ENCODE peak calls at places on chromosomes 11 and 22, in four cellular contexts. M, C, P and B are unnamed samples.

GRCh38 chr22:35625763-35626162 is 8.6 kb upstream of the MB start:
- DNase-seq in M (no peak), C (no peak), P (no peak), B (no peak)

GRCh38 chr22:19556963-19557545 is 32.8 kb upstream of the CLDN5 start:
- DNase-seq in M (no peak), C (no peak), P (no peak), B (no peak)

GRCh38 chr22:29167032-29167911 is 38.4 kb upstream of the EMID1 start:
- DNase-seq in M (no peak), C (no peak), P (no peak), B (no peak)

GRCh38 chr11:36417154-36417553 is 92.9 kb downstream of the TRAF6 start:
- DNase-seq in M (no peak), C (no peak), P (no peak), B (no peak)

GRCh38 chr11:47992959-47993820 is 12.8 kb downstream of the PTPRJ start:
- DNase-seq in M (no peak), C (no peak), P (no peak), B (no peak)

GRCh38 chr11:18010977-18011586 is 1.8 kb downstream of the SERGEF start:
- DNase-seq in M (no peak), C (no peak), P (no peak), B (no peak)

GRCh38 chr22:26134654-26135330 is 34.5 kb upstream of the SEZ6L start:
- DNase-seq in M (no peak), C (no peak), P (no peak), B (no peak)

GRCh38 chr11:128148208-128148607 is 439.1 kb downstream of the ETS1 start:
- DNase-seq in M (no peak), C (no peak), P (no peak), B (no peak)

GRCh38 chr11:117979481-117980211 is 6.5 kb upstream of the IL10RA start:
- DNase-seq in M (no peak), C (no peak), P (no peak), B (no peak)

GRCh38 chr22:37650463-37651136 is 7.9 kb upstream of the PDXP start:
- DNase-seq in M (no peak), C (no peak), P (no peak), B (no peak)
- TF ChIP-seq CTCF in M (no peak), C (no peak), P (no peak), B (no peak)

DNA sequence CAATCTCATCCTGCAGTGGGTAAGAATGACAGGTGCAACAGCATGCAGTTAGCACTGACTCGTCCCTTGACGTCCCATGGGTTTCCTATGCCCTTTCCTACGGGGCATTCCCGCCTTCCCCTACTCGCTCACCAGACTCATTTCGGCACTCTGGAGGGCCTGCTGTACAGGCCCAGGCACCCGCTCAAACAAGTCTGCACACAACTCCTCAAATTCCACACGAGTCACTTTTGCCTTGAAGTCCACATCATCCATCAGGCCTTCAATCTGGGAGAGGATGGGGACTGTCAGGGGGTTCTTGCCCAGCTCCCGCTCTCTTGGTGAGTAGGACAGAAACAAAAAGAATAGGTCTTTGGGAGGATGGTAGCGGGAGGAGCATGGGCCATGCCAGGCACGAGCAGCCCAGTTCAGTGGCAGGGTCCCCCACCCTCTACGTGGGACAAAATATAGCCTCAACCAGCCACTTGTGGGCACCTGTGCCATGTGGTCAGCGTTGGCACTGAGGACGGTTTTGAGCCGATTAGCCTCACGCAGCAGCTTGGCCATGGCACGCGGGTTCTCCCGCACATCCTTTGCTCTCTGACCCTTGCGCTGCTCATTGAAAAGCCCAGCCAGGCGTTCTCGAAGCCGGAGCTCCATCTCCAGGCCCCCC is 4.7 kb downstream of the HYOU1 start:
- DNase-seq in M (no peak), C (peak), P (no peak), B (no peak)
- H3K4me3 ChIP-seq in M (no peak), C (no peak), P (no peak), B (no peak)

GRCh38 chr11:13251961-13252360 is 25.6 kb upstream of the BMAL1 start:
- DNase-seq in M (no peak), C (no peak), P (no peak), B (no peak)

GRCh38 chr11:13249177-13249576 is 28.4 kb upstream of the BMAL1 start:
- DNase-seq in M (no peak), C (no peak), P (no peak), B (no peak)

GRCh38 chr11:13247606-13248320 is 29.8 kb upstream of the BMAL1 start:
- DNase-seq in M (no peak), C (no peak), P (no peak), B (no peak)

DNA sequence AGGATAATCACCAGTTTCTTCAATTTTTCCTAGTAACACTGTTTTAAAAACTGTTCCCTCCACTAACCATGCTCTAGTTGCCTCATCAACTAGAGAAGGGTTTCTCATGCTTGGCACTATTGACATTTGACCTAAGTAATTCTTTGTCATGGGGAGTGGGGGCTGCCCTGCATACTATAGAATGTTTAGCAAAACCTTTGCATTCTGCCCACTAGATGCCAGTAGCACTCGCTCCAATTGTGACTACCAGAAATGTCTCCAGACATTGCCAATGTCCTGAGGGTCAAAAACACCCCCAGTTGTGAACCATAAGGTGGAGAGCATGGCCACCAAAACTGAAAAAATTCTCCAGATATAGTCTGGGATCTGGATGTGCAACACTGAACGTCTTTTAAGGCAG is 27.6 kb upstream of the BMAL1 start:
- DNase-seq in M (peak), C (peak), P (no peak), B (no peak)
- TF ChIP-seq CTCF in M (peak), C (peak), P (no peak), B (peak)

GRCh38 chr22:32574397-32574796 is 99.8 kb downstream of the FBXO7 start:
- DNase-seq in M (no peak), C (peak), P (no peak), B (no peak)
- H3K4me3 ChIP-seq in M (no peak), C (no peak), P (no peak), B (no peak)

GRCh38 chr11:2694995-2695939 is 4.5 kb downstream of the KCNQ1OT1 start:
- DNase-seq in M (no peak), C (no peak), P (peak), B (no peak)

GRCh38 chr11:2691991-2692841 is 7.6 kb downstream of the KCNQ1OT1 start:
- DNase-seq in M (peak), C (no peak), P (peak), B (no peak)

GRCh38 chr11:2693271-2693833 is 6.4 kb downstream of the KCNQ1OT1 start:
- DNase-seq in M (peak), C (no peak), P (peak), B (no peak)

GRCh38 chr11:2694495-2694894 is 5.3 kb downstream of the KCNQ1OT1 start:
- DNase-seq in M (no peak), C (no peak), P (peak), B (no peak)

GRCh38 chr11:2693851-2694261 is 5.9 kb downstream of the KCNQ1OT1 start:
- DNase-seq in M (no peak), C (no peak), P (peak), B (no peak)
- TF ChIP-seq CTCF in M (peak), C (no peak), P (no peak), B (no peak)

GRCh38 chr22:39494471-39495120 is 7.5 kb upstream of the MIEF1 start:
- DNase-seq in M (no peak), C (no peak), P (no peak), B (no peak)
- H3K4me3 ChIP-seq in M (no peak), C (no peak), P (no peak), B (no peak)

GRCh38 chr22:32079110-32080089 is 36.3 kb downstream of the SLC5A1 start:
- DNase-seq in M (no peak), C (peak), P (no peak), B (peak)

GRCh38 chr22:32083000-32083399 is 39.9 kb downstream of the SLC5A1 start:
- DNase-seq in M (no peak), C (no peak), P (no peak), B (no peak)

GRCh38 chr22:32082331-32082730 is 39.3 kb downstream of the SLC5A1 start:
- DNase-seq in M (no peak), C (no peak), P (no peak), B (no peak)

GRCh38 chr22:32083814-32084213 is 40.8 kb downstream of the SLC5A1 start:
- DNase-seq in M (no peak), C (no peak), P (no peak), B (no peak)

GRCh38 chr22:32080904-32081303 is 37.8 kb downstream of the SLC5A1 start:
- DNase-seq in M (peak), C (peak), P (no peak), B (peak)
- TF ChIP-seq CTCF in M (peak), C (peak), P (peak), B (peak)